ENCODE peak calls at places on chromosomes 2 and 18, in four cellular contexts. L, P, Y and K are unnamed samples.

GRCh38 chr2:182416861-182417260 is 10.0 kb downstream of the PDE1A start:
- DNase-seq in L (no peak), P (no peak), Y (no peak), K (no peak)

GRCh38 chr2:27075219-27075871 is 3.1 kb upstream of the EMILIN1 start:
- DNase-seq in L (no peak), P (peak; percentile 36), Y (no peak), K (peak; percentile 69)

GRCh38 chr2:211611621-211612020 is 927.0 kb downstream of the ERBB4 start:
- DNase-seq in L (no peak), P (no peak), Y (no peak), K (no peak)

GRCh38 chr2:189648846-189649529 is 12.3 kb upstream of the ASNSD1 start:
- DNase-seq in L (no peak), P (no peak), Y (no peak), K (no peak)

GRCh38 chr18:51513525-51513924 is 316.0 kb upstream of the MEX3C start:
- DNase-seq in L (peak; percentile 85), P (no peak), Y (no peak), K (no peak)

GRCh38 chr18:8657873-8658521 is 47.4 kb upstream of the MTCL1 start:
- DNase-seq in L (no peak), P (no peak), Y (peak; percentile 34), K (no peak)

GRCh38 chr2:64273524-64274398 is 129.5 kb upstream of the PELI1 start:
- DNase-seq in L (peak; percentile 96), P (peak; percentile 41), Y (no peak), K (no peak)

GRCh38 chr2:237341872-237342271 is 72.1 kb downstream of the COL6A3 start:
- DNase-seq in L (no peak), P (no peak), Y (no peak), K (no peak)

GRCh38 chr2:140178224-140178623 is 1398.0 kb upstream of the NXPH2 start:
- DNase-seq in L (no peak), P (no peak), Y (no peak), K (no peak)

GRCh38 chr2:61055557-61055956 is 10.1 kb upstream of the SANBR start:
- DNase-seq in L (no peak), P (no peak), Y (no peak), K (no peak)

GRCh38 chr18:2303517-2304238 is 267.6 kb downstream of the METTL4 start:
- DNase-seq in L (peak; percentile 51), P (no peak), Y (no peak), K (no peak)

GRCh38 chr18:13700153-13700552 is 26.2 kb downstream of the FAM210A start:
- DNase-seq in L (no peak), P (no peak), Y (no peak), K (no peak)

GRCh38 chr2:74391209-74391579 is 11.1 kb upstream of the DCTN1 start:
- DNase-seq in L (peak; percentile 34), P (no peak), Y (no peak), K (no peak)

GRCh38 chr2:128437181-128437520 is 118.5 kb upstream of the HS6ST1 start:
- DNase-seq in L (no peak), P (no peak), Y (no peak), K (no peak)

GRCh38 chr2:144713410-144713809 is 193.5 kb upstream of the ZEB2 start:
- DNase-seq in L (no peak), P (no peak), Y (no peak), K (no peak)

GRCh38 chr2:161416294-161416632 is at the start of gene TBR1:
- DNase-seq in L (no peak), P (no peak), Y (peak; percentile 23), K (no peak)

GRCh38 chr18:29377346-29377745 is 1200.4 kb upstream of the CDH2 start:
- DNase-seq in L (peak; percentile 12), P (no peak), Y (no peak), K (no peak)

GRCh38 chr2:182980115-182980514 is 58.1 kb downstream of the NCKAP1 start:
- DNase-seq in L (peak; percentile 12), P (no peak), Y (peak; percentile 69), K (no peak)

GRCh38 chr2:201859886-201860285 is 53.5 kb downstream of the CDK15 start:
- DNase-seq in L (no peak), P (no peak), Y (no peak), K (no peak)

GRCh38 chr2:212282596-212283330 is 255.8 kb downstream of the ERBB4 start:
- DNase-seq in L (no peak), P (no peak), Y (no peak), K (no peak)

GRCh38 chr2:26487192-26487591 is 9.3 kb upstream of the OTOF start:
- DNase-seq in L (no peak), P (no peak), Y (no peak), K (no peak)

GRCh38 chr2:49360051-49360767 is 205.9 kb upstream of the FSHR start:
- DNase-seq in L (no peak), P (no peak), Y (peak; percentile 40), K (no peak)

GRCh38 chr2:144999040-144999875 is 479.3 kb upstream of the ZEB2 start:
- DNase-seq in L (no peak), P (no peak), Y (no peak), K (peak; percentile 57)

GRCh38 chr2:57906152-57906732 is 140.4 kb upstream of the VRK2 start:
- DNase-seq in L (peak; percentile 28), P (no peak), Y (peak; percentile 73), K (no peak)

GRCh38 chr2:219025637-219026585 is 15.4 kb downstream of the CFAP65 start:
- DNase-seq in L (no peak), P (no peak), Y (no peak), K (no peak)

GRCh38 chr2:241007111-241007510 is 8.7 kb downstream of the SNED1 start:
- DNase-seq in L (no peak), P (no peak), Y (no peak), K (no peak)

GRCh38 chr18:28126768-28127167 is 50.2 kb downstream of the CDH2 start:
- DNase-seq in L (no peak), P (no peak), Y (no peak), K (no peak)

GRCh38 chr2:218079943-218080913 is 11.2 kb downstream of the RUFY4 start:
- DNase-seq in L (no peak), P (no peak), Y (no peak), K (no peak)

GRCh38 chr18:9965711-9966624 is 52.2 kb downstream of the VAPA start:
- DNase-seq in L (no peak), P (no peak), Y (no peak), K (no peak)

DNA sequence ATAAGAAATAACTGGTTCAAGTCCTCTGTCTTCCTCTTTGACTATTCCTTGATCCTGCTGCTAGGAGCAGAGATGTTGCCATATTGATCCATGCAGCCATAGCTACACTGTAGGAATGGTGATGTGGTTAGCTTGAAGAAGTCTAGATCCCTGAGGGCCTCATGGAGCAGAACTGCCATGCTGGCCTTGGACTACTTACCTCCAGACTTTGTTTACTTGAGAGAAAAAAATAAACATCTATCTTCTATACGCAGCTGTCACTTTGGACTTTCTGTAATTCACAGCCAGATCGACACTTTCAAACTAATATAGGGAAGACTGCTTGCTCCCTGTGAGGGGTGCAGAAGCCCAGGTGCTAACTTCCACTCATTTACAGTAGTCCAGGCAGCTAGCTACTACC is 84.5 kb upstream of the NFU1 start:
- DNase-seq in L (no peak), P (no peak), Y (no peak), K (no peak)
- H3K36me3 ChIP-seq in L (peaks cover 11% of the 10 kb centered on the region), P (peaks cover 4% of the 10 kb centered on the region), Y (peaks cover 5% of the 10 kb centered on the region), K (no peaks in the 10 kb centered on the region)

DNA sequence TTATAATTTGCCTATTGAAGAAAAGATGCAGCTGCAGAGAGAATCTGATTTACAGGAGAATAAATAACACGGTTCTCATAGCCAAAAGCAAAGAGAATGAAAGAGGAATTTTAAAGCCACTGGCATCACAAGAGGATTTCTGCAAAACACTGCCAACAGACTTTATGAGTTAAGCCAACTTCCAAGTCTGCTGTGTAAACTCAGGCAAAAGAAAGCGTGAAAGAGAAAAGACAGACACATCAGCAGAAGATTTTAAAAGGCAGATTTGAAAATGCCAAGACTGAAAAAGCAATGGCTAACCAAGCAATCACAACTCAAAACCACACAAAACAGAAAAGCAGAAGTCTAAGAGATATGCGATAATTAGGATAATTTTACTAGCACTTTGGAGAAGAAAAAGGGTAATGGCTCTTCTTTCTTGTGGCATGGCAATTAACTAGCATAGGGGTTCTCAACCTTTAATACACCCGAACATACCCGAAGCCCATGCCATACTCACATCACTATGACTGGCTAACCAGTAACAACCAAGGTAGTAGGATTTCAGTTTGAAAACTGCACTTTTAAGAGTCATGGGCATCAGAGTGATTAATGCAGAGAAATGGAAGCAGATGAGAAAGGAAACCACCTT is 4.9 kb downstream of the DARS1 start:
- DNase-seq in L (no peak), P (no peak), Y (no peak), K (no peak)
- H3K4me1 ChIP-seq in L (peaks cover 3% of the 10 kb centered on the region), P (peaks cover 15% of the 10 kb centered on the region), Y (peaks cover 7% of the 10 kb centered on the region), K (peaks cover 28% of the 10 kb centered on the region)

GRCh38 chr2:121092095-121092494 is 192.9 kb downstream of the TFCP2L1 start:
- DNase-seq in L (peak; percentile 39), P (no peak), Y (no peak), K (no peak)
- H3K27ac ChIP-seq in L (no peak overlapping the region), P (no peak overlapping the region), Y (no peak overlapping the region), K (no peak overlapping the region)

GRCh38 chr2:68806511-68807109 is 64.6 kb downstream of the BMP10 start:
- DNase-seq in L (peak; percentile 81), P (no peak), Y (no peak), K (no peak)
- H3K36me3 ChIP-seq in L (peaks cover 12% of the 10 kb centered on the region), P (no peaks in the 10 kb centered on the region), Y (no peaks in the 10 kb centered on the region), K (peaks cover 55% of the 10 kb centered on the region)

GRCh38 chr2:239009001-239009961 is 161.4 kb downstream of the TWIST2 start:
- DNase-seq in L (no peak), P (no peak), Y (peak; percentile 25), K (no peak)
- H3K4me1 ChIP-seq in L (peaks cover 8% of the 10 kb centered on the region), P (no peaks in the 10 kb centered on the region), Y (no peaks in the 10 kb centered on the region), K (no peaks in the 10 kb centered on the region)

GRCh38 chr2:156333274-156333950 is 891 bp upstream of the NR4A2 start:
- DNase-seq in L (peak; percentile 32), P (no peak), Y (no peak), K (no peak)

GRCh38 chr2:156331572-156332451 is 709 bp downstream of the NR4A2 start:
- DNase-seq in L (peak; percentile 78), P (peak; percentile 71), Y (peak; percentile 77), K (peak; percentile 71)

GRCh38 chr2:156334496-156335478 is 2.3 kb upstream of the NR4A2 start:
- DNase-seq in L (peak; percentile 85), P (peak; percentile 93), Y (peak; percentile 72), K (peak; percentile 97)

GRCh38 chr2:156332452-156333273 is at the start of gene NR4A2:
- DNase-seq in L (peak; percentile 92), P (peak; percentile 85), Y (peak; percentile 89), K (peak; percentile 91)

DNA sequence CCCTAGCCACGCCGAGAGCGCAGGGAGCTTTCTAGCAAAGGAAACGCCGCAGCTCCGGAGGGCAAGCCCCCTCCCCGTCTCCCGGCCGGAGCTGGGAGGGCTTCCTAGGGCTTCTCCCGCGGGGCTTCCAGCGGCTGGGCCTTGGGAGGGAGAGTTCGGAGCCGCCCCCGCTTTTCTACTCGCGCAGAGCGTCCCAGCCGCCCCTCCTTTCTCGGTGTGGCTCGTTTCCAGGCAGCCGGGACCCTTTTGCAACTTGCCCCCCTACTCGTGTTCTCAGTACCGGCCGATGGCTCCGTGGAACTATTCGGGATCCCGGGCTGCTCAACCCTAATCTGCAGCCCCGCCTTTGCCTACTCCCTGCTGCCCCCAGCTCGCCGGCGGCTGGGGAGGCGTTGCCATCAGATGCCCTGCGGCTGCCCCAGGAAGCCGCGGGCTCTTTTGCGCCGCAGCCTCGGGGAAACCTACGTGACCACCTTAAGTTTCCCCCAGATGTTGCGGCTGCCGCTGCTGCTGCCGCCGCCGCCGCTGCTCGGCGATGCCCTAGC is 1.5 kb upstream of the NR4A2 start:
- DNase-seq in L (no peak), P (peak; percentile 63), Y (peak; percentile 81), K (peak; percentile 86)
- H3K27ac ChIP-seq in L (peak overlapping the region; percentile 95), P (peak overlapping the region; percentile 93), Y (no peak overlapping the region), K (peak overlapping the region; percentile 100)

GRCh38 chr2:121372082-121372481 is 87.1 kb upstream of the TFCP2L1 start:
- DNase-seq in L (no peak), P (no peak), Y (no peak), K (no peak)
- H3K36me3 ChIP-seq in L (peaks cover 7% of the 10 kb centered on the region), P (peaks cover 5% of the 10 kb centered on the region), Y (peaks cover 11% of the 10 kb centered on the region), K (peaks cover 95% of the 10 kb centered on the region)